ENCODE peak calls at places on chromosome 13, in eight cellular contexts. M, O, V, U, A, Q, X and S are unnamed samples.

GRCh38 chr13:114315074-114315785 is 927 bp downstream of the CHAMP1 start:
- DNase-seq in M (no peak), O (peak), V (no peak), U (no peak), A (no peak), Q (no peak), X (no peak), S (no peak)

GRCh38 chr13:40672310-40673060 is 6.0 kb upstream of the FOXO1 start:
- DNase-seq in M (peak), O (peak), V (peak), U (peak), A (no peak), Q (no peak), X (no peak), S (peak)

GRCh38 chr13:26539738-26540292 is 17.7 kb upstream of the WASF3 start:
- DNase-seq in M (no peak), O (no peak), V (no peak), U (no peak), A (no peak), Q (no peak), X (no peak), S (no peak)

GRCh38 chr13:85597790-85598500 is 201.3 kb downstream of the SLITRK6 start:
- DNase-seq in M (no peak), O (no peak), V (no peak), U (no peak), A (no peak), Q (no peak), X (no peak), S (peak)

GRCh38 chr13:93767231-93767916 is 540.8 kb downstream of the GPC6 start:
- DNase-seq in M (no peak), O (no peak), V (no peak), U (no peak), A (no peak), Q (no peak), X (no peak), S (no peak)

GRCh38 chr13:39107484-39108040 is 69.3 kb downstream of the NHLRC3 start:
- DNase-seq in M (no peak), O (no peak), V (no peak), U (no peak), A (no peak), Q (no peak), X (no peak), S (no peak)

GRCh38 chr13:55418095-55418494 is 1722.6 kb upstream of the PRR20A start:
- DNase-seq in M (no peak), O (no peak), V (no peak), U (no peak), A (no peak), Q (no peak), X (no peak), S (no peak)

GRCh38 chr13:110018009-110018408 is 231.6 kb upstream of the IRS2 start:
- DNase-seq in M (no peak), O (no peak), V (peak), U (no peak), A (no peak), Q (no peak), X (no peak), S (peak)

GRCh38 chr13:39263033-39263432 is 224.8 kb downstream of the NHLRC3 start:
- DNase-seq in M (peak), O (peak), V (peak), U (peak), A (no peak), Q (no peak), X (peak), S (peak)

GRCh38 chr13:32728327-32728726 is 142.1 kb downstream of the PDS5B start:
- DNase-seq in M (no peak), O (no peak), V (no peak), U (no peak), A (no peak), Q (no peak), X (no peak), S (no peak)

GRCh38 chr13:50152655-50153309 is 137.5 kb downstream of the KCNRG start:
- DNase-seq in M (no peak), O (no peak), V (no peak), U (no peak), A (no peak), Q (no peak), X (no peak), S (no peak)
- H3K4me3 ChIP-seq in M (no peak), O (no peak), V (peak), U (no peak), A (peak), Q (peak), X (no peak), S (no peak)

GRCh38 chr13:88417801-88418200 is 746.6 kb downstream of the SLITRK5 start:
- DNase-seq in M (no peak), O (no peak), V (no peak), U (no peak), A (no peak), Q (no peak), X (no peak), S (no peak)
- TF ChIP-seq CTCF in M (no peak), O (no peak), V (no peak), U (no peak), A (no peak), Q (no peak), X (no peak), S (no peak)

GRCh38 chr13:20499986-20500385 is 25.7 kb downstream of the CRYL1 start:
- DNase-seq in M (no peak), O (no peak), V (peak), U (no peak), A (no peak), Q (no peak), X (no peak), S (no peak)
- H3K4me3 ChIP-seq in M (no peak), O (no peak), V (no peak), U (no peak), A (no peak), Q (no peak), X (no peak), S (no peak)

DNA sequence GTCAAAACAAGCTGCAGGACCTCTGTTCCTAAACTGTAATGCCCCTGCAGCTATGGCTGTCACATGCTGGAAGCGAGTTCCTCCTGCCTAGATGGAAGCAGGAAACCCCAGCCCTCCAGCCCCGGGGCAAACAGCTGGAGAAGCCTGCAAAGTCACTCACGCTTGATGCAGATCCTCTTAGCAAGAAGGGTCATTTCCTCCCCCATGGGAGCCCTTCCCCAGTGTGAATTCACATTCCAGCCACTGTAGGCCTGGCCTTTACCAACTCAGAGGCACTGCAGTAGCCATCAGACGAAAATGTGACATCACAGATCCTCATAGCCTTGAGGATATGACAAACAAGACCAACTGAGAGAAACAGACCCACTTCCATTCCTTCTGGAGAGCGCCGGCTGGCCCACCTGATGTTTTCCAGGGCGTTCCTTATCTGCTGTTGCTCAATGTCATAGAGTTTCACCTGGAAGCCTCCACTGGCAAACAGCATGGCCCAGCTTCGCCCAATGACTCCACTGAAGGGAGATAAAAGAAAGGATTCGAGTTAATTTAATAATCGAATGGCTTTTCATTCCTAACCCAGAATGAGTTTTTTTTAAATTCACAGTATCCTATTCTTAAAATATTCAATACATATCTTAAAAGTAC is 13.5 kb downstream of the CRYL1 start:
- DNase-seq in M (peak), O (no peak), V (no peak), U (no peak), A (no peak), Q (no peak), X (no peak), S (no peak)
- TF ChIP-seq CTCF in M (no peak), O (no peak), V (no peak), U (no peak), A (no peak), Q (no peak), X (no peak), S (no peak)

GRCh38 chr13:48236528-48237353 is 3.7 kb downstream of the ITM2B start:
- DNase-seq in M (no peak), O (peak), V (no peak), U (peak), A (no peak), Q (no peak), X (no peak), S (peak)
- H3K4me3 ChIP-seq in M (no peak), O (no peak), V (no peak), U (no peak), A (peak), Q (peak), X (peak), S (peak)

GRCh38 chr13:33876716-33877394 is 58.9 kb downstream of the RFC3 start:
- DNase-seq in M (no peak), O (no peak), V (no peak), U (no peak), A (no peak), Q (no peak), X (no peak), S (no peak)

GRCh38 chr13:33873251-33873908 is 55.4 kb downstream of the RFC3 start:
- DNase-seq in M (no peak), O (no peak), V (no peak), U (no peak), A (no peak), Q (no peak), X (no peak), S (no peak)

GRCh38 chr13:33875658-33876401 is 57.9 kb downstream of the RFC3 start:
- DNase-seq in M (no peak), O (no peak), V (no peak), U (no peak), A (no peak), Q (no peak), X (no peak), S (no peak)

GRCh38 chr13:33872005-33872351 is 54.0 kb downstream of the RFC3 start:
- DNase-seq in M (no peak), O (no peak), V (no peak), U (peak), A (no peak), Q (no peak), X (no peak), S (no peak)

GRCh38 chr13:33874871-33875270 is 56.9 kb downstream of the RFC3 start:
- DNase-seq in M (no peak), O (peak), V (peak), U (no peak), A (no peak), Q (no peak), X (no peak), S (no peak)
- TF ChIP-seq CTCF in M (peak), O (peak), V (peak), U (no peak), A (no peak), Q (no peak), X (no peak), S (peak)